ENCODE peak calls at places on chromosome 15, in nine cellular contexts. I is mesothelial cell of epicardium; T is cardiac muscle cell; V is bronchial epithelial cell; R is CD8-positive, alpha-beta T cell; B is esophagus muscularis mucosa; F is lower leg skin; U is BE2C; Z is HCT116. S is an unnamed sample.

GRCh38 chr15:77702211-77702957 is 69.7 kb upstream of the LINGO1 start:
- DNase-seq in B (no peak), U (no peak), R (no peak), I (peak; percentile 55), Z (no peak), T (peak; percentile 89), F (no peak), V (peak; percentile 19), S (no peak)

GRCh38 chr15:61549727-61550126 is 320.6 kb upstream of the RORA start:
- DNase-seq in R (no peak), Z (no peak), U (no peak), I (no peak), F (no peak), B (no peak), V (no peak), T (no peak), S (no peak)

GRCh38 chr15:63107895-63108546 is 13.6 kb upstream of the LACTB start:
- DNase-seq in U (no peak), F (no peak), R (no peak), Z (no peak), I (no peak), B (no peak), T (no peak), V (peak; percentile 63), S (no peak)

GRCh38 chr15:52523646-52524045 is 5.0 kb downstream of the MYO5A start:
- DNase-seq in Z (no peak), U (no peak), T (no peak), I (no peak), V (no peak), R (no peak), B (no peak), F (no peak), S (no peak)

GRCh38 chr15:42826251-42826890 is 89.4 kb upstream of the CDAN1 start:
- DNase-seq in F (no peak), V (peak; percentile 90), I (no peak), U (no peak), R (no peak), T (no peak), B (no peak), Z (no peak), S (no peak)

GRCh38 chr15:68211656-68212320 is 6.7 kb upstream of the CALML4 start:
- DNase-seq in V (no peak), R (no peak), U (no peak), Z (no peak), B (no peak), F (no peak), T (no peak), I (no peak), S (no peak)

GRCh38 chr15:62798536-62798935 is 244.0 kb upstream of the TPM1 start:
- DNase-seq in B (no peak), I (no peak), V (no peak), T (no peak), F (no peak), Z (no peak), R (no peak), U (peak; percentile 54), S (no peak)

GRCh38 chr15:52765779-52766178 is 24.4 kb downstream of the ONECUT1 start:
- DNase-seq in F (no peak), Z (no peak), T (peak; percentile 43), R (no peak), U (no peak), B (no peak), V (no peak), I (no peak), S (no peak)

GRCh38 chr15:80109388-80109787 is 43.4 kb upstream of the FAH start:
- DNase-seq in R (no peak), U (no peak), I (no peak), F (no peak), V (no peak), Z (no peak), B (no peak), T (no peak), S (no peak)

GRCh38 chr15:88066758-88067157 is 189.8 kb downstream of the NTRK3 start:
- DNase-seq in V (no peak), B (no peak), I (no peak), T (no peak), R (no peak), U (no peak), F (no peak), Z (no peak), S (no peak)

GRCh38 chr15:25439456-25439836 is 622 bp upstream of the UBE3A start:
- DNase-seq in Z (peak; percentile 6), F (no peak), I (no peak), R (no peak), B (no peak), V (peak; percentile 29), T (no peak), U (no peak), S (no peak)

GRCh38 chr15:68196445-68197169 is 8.5 kb downstream of the CALML4 start:
- DNase-seq in B (peak; percentile 89), I (no peak), R (no peak), Z (no peak), F (no peak), T (no peak), V (no peak), U (no peak), S (no peak)

GRCh38 chr15:26889298-26889898 is 22.5 kb downstream of the GABRA5 start:
- DNase-seq in B (peak; percentile 50), V (peak; percentile 72), Z (peak; percentile 62), T (peak; percentile 81), R (no peak), F (peak; percentile 58), I (no peak), U (peak; percentile 67), S (no peak)
- TF ChIP-seq CTCF in B (peak; percentile 68), V (peak; percentile 35), Z (peak; percentile 17), T (peak; percentile 54), R (peak; percentile 81), F (no peak), I (peak; percentile 96), U (peak; percentile 67), S (peak; percentile 95)

GRCh38 chr15:90902656-90902995 is 476 bp upstream of the MAN2A2 start:
- DNase-seq in R (no peak), U (no peak), B (no peak), V (no peak), I (no peak), T (no peak), Z (no peak), F (no peak), S (no peak)

GRCh38 chr15:90901799-90902655 is 1.1 kb upstream of the MAN2A2 start:
- DNase-seq in I (peak; percentile 58), T (peak; percentile 87), B (peak; percentile 93), F (peak; percentile 73), R (peak; percentile 70), U (peak; percentile 80), Z (peak; percentile 49), V (peak; percentile 66), S (no peak)

GRCh38 chr15:90904746-90905145 is 1.6 kb downstream of the MAN2A2 start:
- DNase-seq in V (no peak), U (no peak), I (no peak), Z (no peak), T (no peak), R (no peak), B (no peak), F (no peak), S (no peak)

GRCh38 chr15:90903733-90904536 is 833 bp downstream of the MAN2A2 start:
- DNase-seq in B (no peak), Z (no peak), U (no peak), T (peak; percentile 59), V (peak; percentile 27), F (no peak), I (no peak), R (no peak), S (no peak)

GRCh38 chr15:90902996-90903732 is at the start of gene MAN2A2:
- DNase-seq in Z (peak; percentile 18), V (peak; percentile 26), I (no peak), R (peak; percentile 71), F (no peak), B (no peak), T (peak; percentile 71), U (peak; percentile 60), S (no peak)
- TF ChIP-seq CTCF in Z (no peak), V (no peak), I (no peak), R (no peak), F (no peak), B (no peak), T (no peak), U (no peak), S (no peak)

GRCh38 chr15:74208901-74209559 is 6.4 kb upstream of the STRA6 start:
- DNase-seq in V (peak; percentile 27), I (no peak), B (no peak), F (no peak), T (peak; percentile 59), Z (no peak), U (no peak), R (no peak), S (no peak)
- TF ChIP-seq CTCF in V (no peak), I (no peak), B (no peak), F (no peak), T (no peak), Z (no peak), U (no peak), R (no peak), S (no peak)

GRCh38 chr15:45389351-45389750 is 11.0 kb upstream of the GATM start:
- DNase-seq in U (no peak), I (no peak), Z (no peak), B (no peak), V (no peak), F (no peak), R (no peak), T (no peak), S (no peak)
- TF ChIP-seq CTCF in U (no peak), I (no peak), Z (no peak), B (no peak), V (no peak), F (no peak), R (no peak), T (no peak), S (no peak)

DNA sequence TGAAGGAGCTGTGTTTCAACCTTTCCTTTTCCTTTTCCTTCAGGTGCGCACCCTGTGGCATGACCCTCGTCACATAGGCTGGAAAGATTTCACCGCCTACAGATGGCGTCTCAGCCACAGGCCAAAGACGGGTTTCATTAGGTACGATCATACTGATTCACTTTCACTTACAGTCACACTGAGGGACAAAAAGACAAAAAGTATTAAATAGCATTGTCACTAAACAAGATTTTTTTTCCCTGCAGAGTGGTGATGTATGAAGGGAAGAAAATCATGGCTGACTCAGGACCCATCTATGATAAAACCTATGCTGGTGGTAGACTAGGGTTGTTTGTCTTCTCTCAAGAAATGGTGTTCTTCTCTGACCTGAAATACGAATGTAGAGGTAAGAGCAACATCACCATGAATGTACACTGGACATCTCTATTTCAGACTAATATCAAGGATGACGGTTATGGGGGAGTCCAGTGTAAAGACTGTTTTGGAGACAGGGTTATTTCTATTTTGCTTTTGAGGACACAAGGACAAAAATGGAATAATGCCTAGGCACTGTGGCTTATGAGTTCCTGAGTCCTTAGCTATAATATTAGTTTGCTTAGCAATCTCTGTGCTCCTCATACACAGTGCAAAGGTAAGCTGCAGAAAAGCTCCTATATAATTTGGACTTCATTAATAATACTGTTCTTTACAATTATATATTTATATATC is 13.3 kb downstream of the THBS1 start:
- DNase-seq in F (no peak), V (peak; percentile 15), B (no peak), R (no peak), T (no peak), Z (no peak), I (no peak), U (no peak), S (no peak)
- TF ChIP-seq CTCF in F (no peak), V (no peak), B (no peak), R (no peak), T (no peak), Z (no peak), I (no peak), U (no peak), S (peak; percentile 13)